ENCODE peak calls at places on chromosomes 6 and 20, in six cellular contexts. D, G, L, X, B and V are unnamed samples.
A peak's percentile ranks its signal among the peaks of the same experiment; 100 is the strongest.

GRCh38 chr6:32815115-32815514 is 1.7 kb downstream of the HLA-DOB start:
- DNase-seq in D (no peak), G (no peak), L (no peak), X (no peak), B (peak; percentile 34), V (no peak)

GRCh38 chr6:136983692-136984091 is 61.1 kb downstream of the IL20RA start:
- DNase-seq in D (no peak), G (no peak), L (no peak), X (no peak), B (no peak), V (no peak)

GRCh38 chr20:18750735-18751134 is 62.8 kb upstream of the SCP2D1 start:
- DNase-seq in D (no peak), G (no peak), L (no peak), X (no peak), B (no peak), V (no peak)

GRCh38 chr6:15387118-15387517 is 141.2 kb downstream of the JARID2 start:
- DNase-seq in D (no peak), G (no peak), L (no peak), X (no peak), B (no peak), V (no peak)

GRCh38 chr20:7741866-7742265 is 198.4 kb downstream of the HAO1 start:
- DNase-seq in D (no peak), G (no peak), L (no peak), X (no peak), B (no peak), V (no peak)

GRCh38 chr20:16444056-16444777 is 129.0 kb downstream of the KIF16B start:
- DNase-seq in D (no peak), G (no peak), L (no peak), X (no peak), B (peak; percentile 69), V (no peak)

GRCh38 chr20:20915855-20916254 is 190.3 kb downstream of the LINC00237 start:
- DNase-seq in D (no peak), G (no peak), L (no peak), X (no peak), B (no peak), V (no peak)

GRCh38 chr20:52978851-52979250 is 6.7 kb downstream of the TSHZ2 start:
- DNase-seq in D (no peak), G (no peak), L (no peak), X (no peak), B (no peak), V (no peak)

GRCh38 chr6:61711849-61712248 is 574.2 kb downstream of the KHDRBS2 start:
- DNase-seq in D (no peak), G (no peak), L (no peak), X (no peak), B (no peak), V (no peak)

GRCh38 chr6:1686117-1687098 is 76.7 kb downstream of the FOXC1 start:
- DNase-seq in D (no peak), G (no peak), L (no peak), X (peak; percentile 74), B (peak; percentile 93), V (no peak)

GRCh38 chr6:2853766-2854393 is 12.2 kb upstream of the SERPINB1 start:
- DNase-seq in D (no peak), G (peak; percentile 52), L (no peak), X (peak; percentile 85), B (peak; percentile 72), V (no peak)

GRCh38 chr20:45012682-45013302 is 46.5 kb downstream of the STK4 start:
- DNase-seq in D (no peak), G (no peak), L (no peak), X (no peak), B (peak; percentile 41), V (no peak)

GRCh38 chr6:136728033-136728939 is 64.0 kb downstream of the MAP3K5 start:
- DNase-seq in D (no peak), G (no peak), L (no peak), X (no peak), B (peak; percentile 44), V (no peak)

GRCh38 chr20:20782747-20783146 is 70.3 kb upstream of the RALGAPA2 start:
- DNase-seq in D (no peak), G (no peak), L (no peak), X (no peak), B (no peak), V (no peak)

GRCh38 chr6:149285626-149286025 is 31.9 kb upstream of the TAB2 start:
- DNase-seq in D (no peak), G (no peak), L (no peak), X (no peak), B (no peak), V (no peak)

GRCh38 chr6:43812850-43813584 is 43.0 kb downstream of the VEGFA start:
- DNase-seq in D (no peak), G (no peak), L (no peak), X (no peak), B (peak; percentile 65), V (no peak)

GRCh38 chr20:57208198-57208597 is 58.2 kb downstream of the BMP7 start:
- DNase-seq in D (no peak), G (no peak), L (no peak), X (no peak), B (no peak), V (no peak)

GRCh38 chr20:59023616-59024015 is 4.4 kb downstream of the TUBB1 start:
- DNase-seq in D (no peak), G (no peak), L (no peak), X (no peak), B (no peak), V (no peak)

GRCh38 chr6:30394139-30394538 is 49.2 kb downstream of the RPP21 start:
- DNase-seq in D (no peak), G (no peak), L (no peak), X (no peak), B (no peak), V (no peak)

GRCh38 chr6:5752282-5752681 is 254.4 kb downstream of the NRN1 start:
- DNase-seq in D (no peak), G (no peak), L (no peak), X (no peak), B (peak; percentile 73), V (no peak)

GRCh38 chr6:168248148-168248620 is 71.4 kb downstream of the DACT2 start:
- DNase-seq in D (no peak), G (no peak), L (no peak), X (no peak), B (no peak), V (no peak)

GRCh38 chr20:43746344-43747137 is 19.7 kb upstream of the GTSF1L start:
- DNase-seq in D (no peak), G (no peak), L (no peak), X (no peak), B (no peak), V (no peak)

GRCh38 chr6:140062042-140063041 is 687.9 kb upstream of the CITED2 start:
- DNase-seq in D (peak; percentile 55), G (peak; percentile 76), L (no peak), X (peak; percentile 71), B (peak; percentile 98), V (peak; percentile 30)

GRCh38 chr20:3101251-3101650 is 16.7 kb upstream of the AVP start:
- DNase-seq in D (no peak), G (no peak), L (no peak), X (no peak), B (no peak), V (no peak)

GRCh38 chr6:48027704-48028435 is 83.1 kb downstream of the PTCHD4 start:
- DNase-seq in D (no peak), G (no peak), L (no peak), X (no peak), B (no peak), V (no peak)

GRCh38 chr6:157821342-157822033 is 1.6 kb upstream of the SNX9 start:
- DNase-seq in D (no peak), G (no peak), L (no peak), X (no peak), B (no peak), V (no peak)

DNA sequence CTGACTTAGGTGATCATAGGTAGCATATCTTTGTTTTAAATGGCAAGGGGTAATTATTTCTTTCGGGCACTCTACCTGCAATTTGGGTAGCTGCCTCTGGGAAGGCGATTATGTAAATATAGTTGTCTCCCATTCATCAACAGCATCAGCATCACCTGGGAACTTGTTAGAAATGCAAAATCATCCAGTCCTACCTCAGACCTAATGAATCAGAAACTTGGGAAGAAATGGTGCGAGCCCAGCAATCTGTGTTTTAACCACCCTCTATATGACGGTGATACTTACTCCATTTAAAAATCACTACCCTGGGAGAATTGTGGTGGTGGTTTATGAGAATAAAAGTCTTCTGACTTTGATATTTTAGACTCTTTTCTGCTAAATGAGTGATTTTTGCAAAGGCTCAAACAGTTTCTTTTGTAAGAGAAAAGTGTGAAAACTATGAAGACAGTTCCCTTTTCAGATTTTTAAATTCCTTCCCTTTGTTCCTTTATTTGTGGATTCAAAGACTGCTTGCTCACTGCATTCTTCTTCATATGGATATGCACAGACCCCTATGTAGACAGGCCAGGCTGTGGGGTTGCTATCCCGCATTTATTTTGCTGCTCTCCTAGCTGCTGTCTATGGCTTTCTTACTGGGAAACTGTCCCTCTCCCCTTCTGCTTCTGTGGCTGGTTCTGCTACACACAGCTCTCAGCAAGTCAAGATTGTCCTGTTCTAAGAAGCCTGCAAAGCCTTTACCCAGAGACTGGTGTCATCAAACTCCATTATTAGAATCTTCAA is 365.3 kb downstream of the RNF144B start:
- DNase-seq in D (no peak), G (no peak), L (no peak), X (no peak), B (no peak), V (no peak)
- H3K4me3 ChIP-seq in D (no peak overlapping the region), G (no peak overlapping the region), L (no peak overlapping the region), X (no peak overlapping the region), B (no peak overlapping the region), V (no peak overlapping the region)

DNA sequence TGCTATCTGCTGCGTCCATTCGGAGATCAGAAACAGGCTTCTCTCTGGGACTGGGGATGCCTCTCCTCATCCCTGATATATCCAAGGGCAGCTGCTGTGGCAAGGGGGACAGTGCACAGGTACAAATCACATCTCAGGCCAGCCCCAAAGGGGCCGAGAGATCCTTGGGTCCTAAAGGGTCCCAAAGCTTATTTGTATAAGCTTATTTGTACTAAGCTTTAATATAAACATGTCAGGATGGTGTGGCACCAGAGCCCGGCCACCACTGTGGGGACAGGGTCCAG is 45.3 kb downstream of the FGD2 start:
- DNase-seq in D (no peak), G (no peak), L (no peak), X (no peak), B (no peak), V (no peak)
- H3K4me1 ChIP-seq in D (peaks cover 2% of the 10 kb centered on the region), G (no peaks in the 10 kb centered on the region), L (peaks cover 57% of the 10 kb centered on the region), X (peaks cover 23% of the 10 kb centered on the region), B (peaks cover 3% of the 10 kb centered on the region), V (peaks cover 17% of the 10 kb centered on the region)

GRCh38 chr20:63580796-63581461 is 6.9 kb upstream of the HELZ2 start:
- DNase-seq in D (no peak), G (no peak), L (no peak), X (no peak), B (peak; percentile 44), V (no peak)
- TF ChIP-seq CTCF in D (no peak), G (no peak), L (no peak), X (no peak), B (peak; percentile 23), V (no peak)

GRCh38 chr20:62217913-62218773 is 1.9 kb downstream of the HRH3 start:
- DNase-seq in D (no peak), G (no peak), L (peak; percentile 73), X (no peak), B (no peak), V (no peak)
- H3K4me3 ChIP-seq in D (no peak overlapping the region), G (no peak overlapping the region), L (no peak overlapping the region), X (no peak overlapping the region), B (no peak overlapping the region), V (no peak overlapping the region)

GRCh38 chr6:53199765-53200164 is 51.1 kb upstream of the GCM1 start:
- DNase-seq in D (no peak), G (no peak), L (no peak), X (no peak), B (no peak), V (no peak)
- H3K4me1 ChIP-seq in D (no peaks in the 10 kb centered on the region), G (no peaks in the 10 kb centered on the region), L (no peaks in the 10 kb centered on the region), X (no peaks in the 10 kb centered on the region), B (no peaks in the 10 kb centered on the region), V (no peaks in the 10 kb centered on the region)